ENCODE peak calls at places on chromosomes 16 and 17, in six cellular contexts. R is RPMI8226; O is activated CD4-positive, CD25-positive, alpha-beta regulatory T cell; C is AG04450; E is activated naive CD8-positive, alpha-beta T cell treated with anti-CD3 and anti-CD28 coated beads for 36 hours; X is ELR. Y is an unnamed sample.
A peak's percentile ranks its signal among the peaks of the same experiment; 100 is the strongest.

GRCh38 chr16:27429981-27430441 is 28.0 kb downstream of the IL21R start:
- DNase-seq in R (no peak), O (no peak), C (no peak), E (no peak), X (no peak), Y (no peak)

GRCh38 chr17:3635474-3636153 is 436 bp downstream of the SHPK start:
- DNase-seq in R (peak; percentile 42), O (no peak), C (no peak), E (no peak), X (peak; percentile 29), Y (no peak)

GRCh38 chr17:33292184-33292980 is 713 bp downstream of the ASIC2 start:
- DNase-seq in R (no peak), O (no peak), C (no peak), E (peak; percentile 4), X (no peak), Y (no peak)

GRCh38 chr17:3678821-3679175 is 10.2 kb downstream of the EMC6 start:
- DNase-seq in R (no peak), O (no peak), C (no peak), E (no peak), X (no peak), Y (no peak)

GRCh38 chr17:28717578-28718316 is at the start of gene RAB34:
- DNase-seq in R (no peak), O (no peak), C (peak; percentile 74), E (no peak), X (peak; percentile 89), Y (no peak)

GRCh38 chr17:51397361-51398127 is 137.2 kb downstream of the UTP18 start:
- DNase-seq in R (no peak), O (no peak), C (no peak), E (no peak), X (peak; percentile 88), Y (no peak)

GRCh38 chr16:719815-720506 is 985 bp upstream of the ANTKMT start:
- DNase-seq in R (peak; percentile 60), O (no peak), C (no peak), E (peak; percentile 42), X (peak; percentile 54), Y (no peak)

GRCh38 chr17:32161506-32162365 is 19.4 kb downstream of the RHOT1 start:
- DNase-seq in R (no peak), O (no peak), C (peak; percentile 58), E (no peak), X (peak; percentile 98), Y (no peak)

GRCh38 chr17:57889892-57890856 is 40.3 kb upstream of the MRPS23 start:
- DNase-seq in R (peak; percentile 95), O (no peak), C (no peak), E (no peak), X (peak; percentile 90), Y (no peak)

GRCh38 chr17:6940186-6940649 is 55.6 kb upstream of the ALOX12 start:
- DNase-seq in R (no peak), O (no peak), C (no peak), E (no peak), X (no peak), Y (no peak)

GRCh38 chr16:85911531-85911930 is 12.6 kb downstream of the IRF8 start:
- DNase-seq in R (no peak), O (no peak), C (no peak), E (no peak), X (no peak), Y (no peak)

GRCh38 chr16:50972899-50973298 is 178.2 kb downstream of the SALL1 start:
- DNase-seq in R (no peak), O (no peak), C (no peak), E (no peak), X (no peak), Y (no peak)

Y was measured in esophagus squamous epithelium.